ENCODE peak calls at places on chromosome 19, in ten cellular contexts. J is adipocyte; P is stimulated activated CD4-positive, alpha-beta T cell treated with anti-CD3 and anti-CD28 coated beads, Interleukin-15, amount 100 ng/mL, for 1 hour; L is GM03348; A is pulmonary artery endothelial cell; K is IMR-90; G is NCI-H748 treated with DMSO at 0.1 percent for 48 hours; S is kidney glomerular epithelial cell; Y is colonic mucosa; C is nephron progenitor cell. W is an unnamed sample.

GRCh38 chr19:42396248-42396541 is 6.1 kb upstream of the CNFN start:
- DNase-seq in J (no peak), P (no peak), L (no peak), A (no peak), K (no peak), G (no peak), S (no peak), Y (no peak), C (no peak), W (no peak)

GRCh38 chr19:2977686-2978466 is 512 bp downstream of the TLE6 start:
- DNase-seq in J (no peak), P (no peak), L (no peak), A (no peak), K (no peak), G (no peak), S (no peak), Y (peak), C (peak), W (no peak)

GRCh38 chr19:35621708-35622107 is 7.1 kb upstream of the RBM42 start:
- DNase-seq in J (no peak), P (no peak), L (no peak), A (no peak), K (no peak), G (no peak), S (no peak), Y (no peak), C (no peak), W (no peak)

GRCh38 chr19:34134190-34135032 is 37.9 kb upstream of the LSM14A start:
- DNase-seq in J (peak), P (peak), L (peak), A (peak), K (peak), G (peak), S (peak), Y (peak), C (peak), W (peak)

GRCh38 chr19:49812997-49813861 is at the start of gene FUZ:
- DNase-seq in J (peak), P (peak), L (peak), A (peak), K (peak), G (peak), S (peak), Y (peak), C (peak), W (peak)

GRCh38 chr19:46015080-46015960 is 7.5 kb downstream of the PGLYRP1 start:
- DNase-seq in J (peak), P (peak), L (peak), A (no peak), K (no peak), G (peak), S (peak), Y (peak), C (peak), W (peak)

GRCh38 chr19:37691881-37692504 is 27.6 kb downstream of the ZNF607 start:
- DNase-seq in J (peak), P (peak), L (peak), A (peak), K (peak), G (no peak), S (peak), Y (peak), C (peak), W (no peak)

GRCh38 chr19:18596752-18597157 is 8.2 kb downstream of the REX1BD start:
- DNase-seq in J (no peak), P (no peak), L (peak), A (no peak), K (no peak), G (peak), S (no peak), Y (peak), C (peak), W (no peak)

GRCh38 chr19:42433503-42434260 is 6.5 kb upstream of the LIPE start:
- DNase-seq in J (peak), P (peak), L (no peak), A (no peak), K (peak), G (peak), S (peak), Y (peak), C (peak), W (peak)

GRCh38 chr19:41860419-41861097 is 503 bp downstream of the RPS19 start:
- DNase-seq in J (peak), P (no peak), L (peak), A (no peak), K (no peak), G (no peak), S (no peak), Y (no peak), C (no peak), W (no peak)

GRCh38 chr19:13208131-13208963 is 58.1 kb downstream of the IER2 start:
- DNase-seq in J (peak), P (peak), L (peak), A (peak), K (peak), G (no peak), S (peak), Y (peak), C (peak), W (no peak)

W was measured in NCI-H2107.